ENCODE peak calls at places on chromosomes 12 and 14, in seven cellular contexts. I is right atrium auricular region, A is nephron progenitor cell, L is endodermal cell, Q is cardiac muscle cell, N is D721Med, G is B cell. Z is an unnamed sample.
A peak's percentile ranks its signal among the peaks of the same experiment; 100 is the strongest.

GRCh38 chr12:48145981-48146380 is 11.3 kb downstream of the ASB8 start:
- DNase-seq in G (no peak), N (no peak), I (no peak), Q (peak; percentile 19), A (no peak), L (no peak), Z (no peak)

GRCh38 chr12:89212339-89212771 is 139.9 kb downstream of the DUSP6 start:
- DNase-seq in N (no peak), G (no peak), Q (no peak), L (no peak), A (no peak), I (no peak), Z (no peak)

GRCh38 chr12:48810817-48811453 is 7.4 kb upstream of the CACNB3 start:
- DNase-seq in I (no peak), G (no peak), Q (no peak), A (no peak), N (no peak), L (peak; percentile 53), Z (no peak)

GRCh38 chr12:14394317-14395058 is 29.0 kb downstream of the ATF7IP start:
- DNase-seq in A (peak; percentile 4), N (no peak), G (peak; percentile 56), L (no peak), Q (peak; percentile 77), I (no peak), Z (no peak)

GRCh38 chr12:87813476-87814234 is 215.5 kb downstream of the C12orf50 start:
- DNase-seq in L (no peak), Q (no peak), N (no peak), A (no peak), I (no peak), G (no peak), Z (no peak)

GRCh38 chr14:61218765-61219164 is 62.4 kb downstream of the TMEM30B start:
- DNase-seq in G (no peak), N (no peak), I (no peak), L (no peak), Q (no peak), A (peak; percentile 16), Z (no peak)

GRCh38 chr12:107488666-107489065 is 196.9 kb upstream of the PWP1 start:
- DNase-seq in Q (no peak), L (no peak), G (no peak), I (no peak), N (no peak), A (no peak), Z (no peak)

GRCh38 chr14:80213602-80214001 is 2.3 kb upstream of the DIO2 start:
- DNase-seq in I (no peak), G (no peak), N (no peak), Q (peak; percentile 53), A (no peak), L (peak; percentile 79), Z (no peak)

GRCh38 chr12:62291888-62292760 is 31.9 kb downstream of the USP15 start:
- DNase-seq in A (no peak), G (no peak), N (no peak), L (peak; percentile 60), I (no peak), Q (no peak), Z (no peak)

GRCh38 chr14:81669308-81669707 is 135.7 kb upstream of the SEL1L start:
- DNase-seq in N (no peak), I (no peak), G (no peak), A (no peak), Q (no peak), L (no peak), Z (no peak)

GRCh38 chr14:49139593-49139992 is 446.6 kb downstream of the RPS29 start:
- DNase-seq in I (no peak), A (no peak), Q (no peak), G (no peak), L (no peak), N (no peak), Z (no peak)

GRCh38 chr12:106269150-106269771 is 21.4 kb upstream of the CKAP4 start:
- DNase-seq in N (no peak), Q (no peak), G (no peak), A (no peak), L (peak; percentile 39), I (no peak), Z (no peak)

GRCh38 chr12:73950506-73950905 is 587.1 kb upstream of the ATXN7L3B start:
- DNase-seq in N (no peak), Q (no peak), L (no peak), G (no peak), A (no peak), I (no peak), Z (no peak)

GRCh38 chr12:24911284-24911791 is 37.6 kb downstream of the BCAT1 start:
- DNase-seq in N (no peak), I (no peak), A (no peak), Q (no peak), L (no peak), G (no peak), Z (no peak)

GRCh38 chr14:31275731-31276130 is 68.1 kb upstream of the HECTD1 start:
- DNase-seq in G (no peak), I (no peak), N (no peak), L (no peak), Q (no peak), A (no peak), Z (no peak)

GRCh38 chr12:115572440-115572839 is 705.1 kb downstream of the MED13L start:
- DNase-seq in L (no peak), I (no peak), N (no peak), A (no peak), Q (no peak), G (no peak), Z (no peak)

GRCh38 chr12:76623929-76624328 is 64.4 kb upstream of the OSBPL8 start:
- DNase-seq in N (no peak), G (no peak), L (no peak), Q (no peak), I (no peak), A (no peak), Z (no peak)

GRCh38 chr12:79203103-79203502 is 338.5 kb downstream of the SYT1 start:
- DNase-seq in A (no peak), G (no peak), L (no peak), N (no peak), I (no peak), Q (no peak), Z (no peak)

GRCh38 chr14:36503771-36504741 is 16.0 kb downstream of the NKX2-1 start:
- DNase-seq in G (no peak), Q (no peak), L (peak; percentile 75), A (no peak), I (peak; percentile 36), N (no peak), Z (peak; percentile 18)

GRCh38 chr14:39998854-39999253 is 566.6 kb upstream of the FBXO33 start:
- DNase-seq in G (no peak), N (no peak), L (no peak), Q (no peak), A (no peak), I (no peak), Z (no peak)

GRCh38 chr14:52950898-52951729 is at the start of gene FERMT2:
- DNase-seq in Q (peak; percentile 96), G (peak; percentile 32), N (peak; percentile 35), I (peak; percentile 85), L (peak; percentile 96), A (peak; percentile 94), Z (peak; percentile 88)

GRCh38 chr14:52873694-52874093 is 77.2 kb downstream of the FERMT2 start:
- DNase-seq in N (no peak), L (no peak), I (no peak), A (no peak), G (no peak), Q (no peak), Z (no peak)

GRCh38 chr12:65728913-65729793 is 95.1 kb upstream of the HMGA2 start:
- DNase-seq in G (no peak), L (peak; percentile 91), N (no peak), A (peak; percentile 60), Q (peak; percentile 37), I (no peak), Z (peak; percentile 27)

GRCh38 chr12:18446245-18446644 is 184.9 kb downstream of the PIK3C2G start:
- DNase-seq in Q (no peak), I (no peak), L (peak; percentile 77), N (no peak), A (no peak), G (no peak), Z (no peak)

DNA sequence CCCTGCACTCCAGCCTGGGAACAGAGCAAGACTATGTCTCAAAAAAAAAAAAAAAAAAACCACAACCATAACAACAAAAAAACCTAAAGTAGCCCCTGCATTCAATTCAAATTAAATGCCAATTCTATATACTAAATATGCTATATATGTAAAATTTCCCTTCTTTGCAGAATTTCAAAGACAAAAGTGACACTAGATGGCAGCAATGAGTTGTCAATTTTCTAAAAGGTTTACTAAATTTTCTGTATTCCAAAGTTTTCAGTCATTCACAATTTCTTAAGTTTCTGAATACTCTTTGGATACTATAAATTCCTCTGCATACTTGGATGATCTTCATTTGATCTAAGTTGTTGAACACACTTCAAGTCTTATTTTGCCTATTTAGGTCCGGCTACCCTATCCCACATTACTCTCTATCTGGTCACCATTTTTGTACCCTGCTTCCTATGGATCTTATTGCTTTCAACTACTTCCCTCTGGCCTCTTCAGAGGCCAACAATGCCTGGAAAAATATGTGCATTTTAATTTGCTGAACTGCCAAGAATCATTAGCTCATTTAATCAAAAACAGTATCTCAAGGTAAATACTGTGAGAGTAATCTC is 27.9 kb downstream of the HNRNPC start:
- DNase-seq in N (no peak), A (no peak), I (no peak), L (no peak), G (peak; percentile 42), Q (no peak), Z (no peak)
- TF ChIP-seq CTCF in N (peak; percentile 37), A (peak; percentile 28), I (peak; percentile 19), L (peak; percentile 69), G (peak; percentile 74), Q (peak; percentile 41), Z (peak; percentile 51)

GRCh38 chr12:103326190-103326589 is 169.6 kb downstream of the C12orf42 start:
- DNase-seq in G (peak; percentile 17), L (peak; percentile 72), A (peak; percentile 4), N (no peak), Q (peak; percentile 19), I (no peak), Z (no peak)
- TF ChIP-seq CTCF in G (peak; percentile 53), L (peak; percentile 85), A (peak; percentile 56), N (peak; percentile 29), Q (no peak), I (no peak), Z (peak; percentile 59)

GRCh38 chr14:22588419-22589095 is 467 bp downstream of the DAD1 start:
- DNase-seq in I (no peak), N (no peak), Q (no peak), A (no peak), G (no peak), L (no peak), Z (no peak)

GRCh38 chr14:22593189-22593588 is 4.2 kb upstream of the DAD1 start:
- DNase-seq in Q (no peak), N (no peak), A (no peak), I (no peak), G (no peak), L (peak; percentile 73), Z (no peak)

GRCh38 chr14:22587247-22587646 is 1.8 kb downstream of the DAD1 start:
- DNase-seq in Q (no peak), L (no peak), G (no peak), I (no peak), A (no peak), N (no peak), Z (no peak)

GRCh38 chr14:22594156-22594716 is 3.9 kb upstream of the ABHD4 start:
- DNase-seq in A (no peak), G (no peak), I (no peak), L (no peak), Q (no peak), N (no peak), Z (no peak)

GRCh38 chr14:22589096-22589839 is at the start of gene DAD1:
- DNase-seq in N (peak; percentile 92), A (peak; percentile 99), G (peak; percentile 100), Q (peak; percentile 100), L (peak; percentile 100), I (peak; percentile 100), Z (peak; percentile 98)
- TF ChIP-seq CTCF in N (no peak), A (no peak), G (no peak), Q (no peak), L (no peak), I (no peak), Z (peak; percentile 36)

GRCh38 chr12:50887191-50887590 is 44.5 kb downstream of the TMPRSS12 start:
- DNase-seq in L (no peak), N (no peak), G (no peak), A (no peak), I (no peak), Q (no peak), Z (no peak)
- TF ChIP-seq CTCF in L (no peak), N (no peak), G (no peak), A (no peak), I (no peak), Q (no peak), Z (no peak)

Z was measured in progenitor cell of endocrine pancreas.